ENCODE peak calls at places on chromosomes 2 and 18, in six cellular contexts. One of them, this sample, is unnamed.

GRCh38 chr2:199370150-199370780 is 87.5 kb downstream of the SATB2 start:
- DNase-seq in stomach: no peak
- DNase-seq in left ventricle myocardium inferior: no peak
- DNase-seq in HCT116: no peak
- DNase-seq in GM23338: no peak
- DNase-seq in breast epithelium: no peak
- DNase-seq in this sample: no peak

GRCh38 chr18:14920976-14921375 is 173.0 kb downstream of the ANKRD30B start:
- DNase-seq in stomach: no peak
- DNase-seq in left ventricle myocardium inferior: no peak
- DNase-seq in HCT116: no peak
- DNase-seq in GM23338: no peak
- DNase-seq in breast epithelium: no peak
- DNase-seq in this sample: peak

GRCh38 chr2:190538201-190538600 is 3.7 kb upstream of the NEMP2 start:
- DNase-seq in stomach: no peak
- DNase-seq in left ventricle myocardium inferior: no peak
- DNase-seq in HCT116: no peak
- DNase-seq in GM23338: no peak
- DNase-seq in breast epithelium: no peak
- DNase-seq in this sample: no peak

GRCh38 chr2:194323740-194324139 is 1333.3 kb upstream of the SLC39A10 start:
- DNase-seq in stomach: no peak
- DNase-seq in left ventricle myocardium inferior: no peak
- DNase-seq in HCT116: no peak
- DNase-seq in GM23338: no peak
- DNase-seq in breast epithelium: no peak
- DNase-seq in this sample: no peak

GRCh38 chr2:54336136-54336976 is 80.3 kb upstream of the TSPYL6 start:
- DNase-seq in stomach: no peak
- DNase-seq in left ventricle myocardium inferior: no peak
- DNase-seq in HCT116: no peak
- DNase-seq in GM23338: no peak
- DNase-seq in breast epithelium: no peak
- DNase-seq in this sample: no peak

GRCh38 chr18:38706373-38706772 is 1140.8 kb upstream of the CELF4 start:
- DNase-seq in stomach: no peak
- DNase-seq in left ventricle myocardium inferior: no peak
- DNase-seq in HCT116: no peak
- DNase-seq in GM23338: no peak
- DNase-seq in breast epithelium: no peak
- DNase-seq in this sample: no peak

GRCh38 chr2:27305516-27305915 is 2.7 kb downstream of the UCN start:
- DNase-seq in stomach: no peak
- DNase-seq in left ventricle myocardium inferior: no peak
- DNase-seq in HCT116: no peak
- DNase-seq in GM23338: no peak
- DNase-seq in breast epithelium: no peak
- DNase-seq in this sample: no peak

GRCh38 chr2:68889500-68889899 is 18.3 kb upstream of the BMP10 start:
- DNase-seq in stomach: no peak
- DNase-seq in left ventricle myocardium inferior: no peak
- DNase-seq in HCT116: no peak
- DNase-seq in GM23338: no peak
- DNase-seq in breast epithelium: no peak
- DNase-seq in this sample: no peak

GRCh38 chr2:71070294-71071025 is 2.0 kb downstream of the NAGK start:
- DNase-seq in stomach: no peak
- DNase-seq in left ventricle myocardium inferior: no peak
- DNase-seq in HCT116: peak
- DNase-seq in GM23338: peak
- DNase-seq in breast epithelium: no peak
- DNase-seq in this sample: no peak

GRCh38 chr2:98771771-98772521 is 41.0 kb upstream of the MGAT4A start:
- DNase-seq in stomach: no peak
- DNase-seq in left ventricle myocardium inferior: no peak
- DNase-seq in HCT116: no peak
- DNase-seq in GM23338: no peak
- DNase-seq in breast epithelium: no peak
- DNase-seq in this sample: no peak

GRCh38 chr2:20052872-20053281 is 1.4 kb upstream of the LAPTM4A start:
- DNase-seq in stomach: peak
- DNase-seq in left ventricle myocardium inferior: peak
- DNase-seq in HCT116: peak
- DNase-seq in GM23338: peak
- DNase-seq in breast epithelium: peak
- DNase-seq in this sample: peak

GRCh38 chr2:71667256-71668182 is 214.2 kb downstream of the DYSF start:
- DNase-seq in stomach: no peak
- DNase-seq in left ventricle myocardium inferior: no peak
- DNase-seq in HCT116: no peak
- DNase-seq in GM23338: no peak
- DNase-seq in breast epithelium: no peak
- DNase-seq in this sample: no peak

GRCh38 chr2:176637497-176638166 is 368.4 kb downstream of the MTX2 start:
- DNase-seq in stomach: no peak
- DNase-seq in left ventricle myocardium inferior: peak
- DNase-seq in HCT116: no peak
- DNase-seq in GM23338: peak
- DNase-seq in breast epithelium: no peak
- DNase-seq in this sample: no peak

GRCh38 chr2:215397632-215398341 is 38.1 kb downstream of the FN1 start:
- DNase-seq in stomach: no peak
- DNase-seq in left ventricle myocardium inferior: no peak
- DNase-seq in HCT116: no peak
- DNase-seq in GM23338: no peak
- DNase-seq in breast epithelium: no peak
- DNase-seq in this sample: no peak

GRCh38 chr2:39435254-39435653 is 1.8 kb downstream of the MAP4K3 start:
- DNase-seq in stomach: no peak
- DNase-seq in left ventricle myocardium inferior: no peak
- DNase-seq in HCT116: no peak
- DNase-seq in GM23338: peak
- DNase-seq in breast epithelium: no peak
- DNase-seq in this sample: no peak

GRCh38 chr18:23207994-23208393 is 72.7 kb downstream of the CABLES1 start:
- DNase-seq in stomach: no peak
- DNase-seq in left ventricle myocardium inferior: no peak
- DNase-seq in HCT116: no peak
- DNase-seq in GM23338: no peak
- DNase-seq in breast epithelium: no peak
- DNase-seq in this sample: no peak

GRCh38 chr18:23209031-23209430 is 73.7 kb downstream of the CABLES1 start:
- DNase-seq in stomach: no peak
- DNase-seq in left ventricle myocardium inferior: no peak
- DNase-seq in HCT116: no peak
- DNase-seq in GM23338: no peak
- DNase-seq in breast epithelium: no peak
- DNase-seq in this sample: no peak

GRCh38 chr18:23205980-23206379 is 70.7 kb downstream of the CABLES1 start:
- DNase-seq in stomach: no peak
- DNase-seq in left ventricle myocardium inferior: no peak
- DNase-seq in HCT116: no peak
- DNase-seq in GM23338: no peak
- DNase-seq in breast epithelium: no peak
- DNase-seq in this sample: no peak

GRCh38 chr18:23208600-23208999 is 73.3 kb downstream of the CABLES1 start:
- DNase-seq in stomach: no peak
- DNase-seq in left ventricle myocardium inferior: no peak
- DNase-seq in HCT116: no peak
- DNase-seq in GM23338: no peak
- DNase-seq in breast epithelium: no peak
- DNase-seq in this sample: no peak

DNA sequence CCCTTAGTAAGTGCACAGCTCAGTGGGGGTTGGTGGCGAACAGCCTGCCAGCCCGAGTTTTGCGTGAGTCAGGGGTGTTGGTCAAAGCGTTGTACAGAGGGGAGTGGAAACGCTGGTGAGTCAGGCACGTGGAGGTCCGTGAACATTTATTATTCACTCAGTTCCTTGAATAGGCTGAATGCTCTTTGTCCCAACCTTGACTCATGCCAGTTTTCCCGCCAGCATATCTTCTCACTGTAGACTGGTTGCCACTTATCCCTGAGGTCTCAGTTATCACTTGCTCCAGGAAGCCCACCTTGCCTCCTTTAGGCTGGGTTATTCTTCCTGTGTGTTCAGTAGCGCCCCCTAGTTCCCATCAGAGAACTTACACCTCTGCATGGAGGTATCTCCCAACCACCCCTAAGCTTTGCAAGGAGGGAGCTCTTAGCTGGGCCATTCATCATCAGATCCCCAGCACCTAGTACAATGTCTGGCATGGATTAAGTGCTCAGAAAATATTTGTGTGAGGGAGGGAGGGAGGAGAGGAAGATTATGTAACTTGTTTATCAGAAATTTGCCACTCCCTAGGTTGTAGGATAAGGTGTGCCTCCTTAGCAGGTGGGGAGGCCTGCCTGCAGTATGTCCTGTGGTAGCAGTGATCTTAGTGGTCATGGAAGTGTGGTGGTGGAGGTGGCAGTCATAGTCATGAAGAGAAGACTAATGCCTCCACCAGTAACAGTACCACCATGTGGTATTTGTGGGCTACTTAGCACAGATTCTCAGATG is 72.1 kb downstream of the CABLES1 start:
- DNase-seq in stomach: peak
- DNase-seq in left ventricle myocardium inferior: no peak
- DNase-seq in HCT116: peak
- DNase-seq in GM23338: peak
- DNase-seq in breast epithelium: no peak
- DNase-seq in this sample: no peak
- TF ChIP-seq CTCF in stomach: no peak
- TF ChIP-seq CTCF in left ventricle myocardium inferior: no peak
- TF ChIP-seq CTCF in HCT116: peak
- TF ChIP-seq CTCF in GM23338: peak
- TF ChIP-seq CTCF in breast epithelium: no peak
- TF ChIP-seq CTCF in this sample: no peak

DNA sequence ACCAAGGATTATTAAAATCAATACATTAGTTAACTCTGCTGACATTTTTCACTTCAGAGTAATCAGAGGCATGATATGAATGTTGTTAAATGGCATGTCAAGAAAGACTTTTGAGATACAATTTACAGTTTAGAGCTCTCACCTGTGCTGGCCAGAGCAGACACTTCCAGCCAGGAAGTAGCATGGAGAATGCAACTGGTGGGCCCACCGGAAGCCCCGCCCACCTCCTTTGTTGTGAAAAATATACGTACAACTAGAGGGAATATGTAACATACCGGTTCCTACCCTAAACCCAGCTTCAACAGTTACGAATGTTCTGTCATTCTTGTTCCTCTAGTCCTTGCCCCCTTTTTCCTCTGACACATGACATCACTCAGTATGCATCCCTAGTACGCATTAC is 70.3 kb upstream of the ITM2C start:
- DNase-seq in stomach: no peak
- DNase-seq in left ventricle myocardium inferior: no peak
- DNase-seq in HCT116: no peak
- DNase-seq in GM23338: peak
- DNase-seq in breast epithelium: no peak
- DNase-seq in this sample: no peak
- H3K27ac ChIP-seq in stomach: peak
- H3K27ac ChIP-seq in left ventricle myocardium inferior: peak
- H3K27ac ChIP-seq in HCT116: peak
- H3K27ac ChIP-seq in GM23338: peak
- H3K27ac ChIP-seq in breast epithelium: peak
- H3K27ac ChIP-seq in this sample: peak

DNA sequence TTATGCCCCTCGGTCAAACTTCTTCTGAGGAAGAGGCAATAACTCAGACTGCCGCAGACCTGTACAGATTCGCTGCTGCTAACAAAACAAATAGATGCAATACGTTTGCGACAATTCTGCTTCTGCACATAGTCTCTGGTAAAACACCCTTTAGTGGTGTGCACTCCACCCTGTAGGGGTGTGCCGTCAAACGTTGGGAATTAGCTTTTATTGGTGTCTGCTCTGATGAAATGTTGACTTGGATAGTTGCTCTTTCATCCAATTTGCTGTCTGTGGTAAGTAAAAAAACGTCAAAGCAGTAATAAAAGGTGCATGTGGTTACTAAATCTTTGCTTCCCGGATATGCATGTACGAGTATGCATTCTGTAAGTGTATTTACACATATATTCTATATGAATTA is 610.3 kb downstream of the ZEB2 start:
- DNase-seq in stomach: no peak
- DNase-seq in left ventricle myocardium inferior: no peak
- DNase-seq in HCT116: no peak
- DNase-seq in GM23338: no peak
- DNase-seq in breast epithelium: no peak
- DNase-seq in this sample: no peak
- H3K4me3 ChIP-seq in stomach: no peak
- H3K4me3 ChIP-seq in left ventricle myocardium inferior: no peak
- H3K4me3 ChIP-seq in HCT116: no peak
- H3K4me3 ChIP-seq in GM23338: no peak
- H3K4me3 ChIP-seq in breast epithelium: no peak
- H3K4me3 ChIP-seq in this sample: no peak

GRCh38 chr2:217792611-217793527 is 209.9 kb downstream of the TNS1 start:
- DNase-seq in stomach: no peak
- DNase-seq in left ventricle myocardium inferior: no peak
- DNase-seq in HCT116: no peak
- DNase-seq in GM23338: no peak
- DNase-seq in breast epithelium: no peak
- DNase-seq in this sample: no peak
- TF ChIP-seq CTCF in stomach: no peak
- TF ChIP-seq CTCF in left ventricle myocardium inferior: no peak
- TF ChIP-seq CTCF in HCT116: no peak
- TF ChIP-seq CTCF in GM23338: no peak
- TF ChIP-seq CTCF in breast epithelium: no peak
- TF ChIP-seq CTCF in this sample: no peak

DNA sequence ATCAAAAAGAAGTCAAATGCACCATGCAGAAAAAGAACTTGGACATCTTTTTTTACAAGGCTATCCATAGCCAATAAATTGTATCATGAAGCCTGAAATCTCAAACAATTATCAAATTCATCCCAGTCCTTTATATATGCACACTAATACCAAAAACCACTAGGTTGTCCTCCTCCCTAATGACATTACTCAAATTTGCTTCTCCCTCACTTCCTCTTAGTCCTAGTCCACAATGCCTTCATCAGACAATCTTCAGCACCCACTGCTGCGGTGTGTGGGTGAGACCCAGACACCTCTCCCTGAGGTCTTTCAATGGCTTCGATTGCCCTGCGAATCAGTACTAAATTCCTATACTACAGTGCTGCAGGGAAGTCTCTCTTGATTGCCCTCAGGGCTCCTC is 58.1 kb downstream of the CLASP1 start:
- DNase-seq in stomach: no peak
- DNase-seq in left ventricle myocardium inferior: no peak
- DNase-seq in HCT116: no peak
- DNase-seq in GM23338: no peak
- DNase-seq in breast epithelium: no peak
- DNase-seq in this sample: no peak
- H3K27ac ChIP-seq in stomach: no peak
- H3K27ac ChIP-seq in left ventricle myocardium inferior: no peak
- H3K27ac ChIP-seq in HCT116: no peak
- H3K27ac ChIP-seq in GM23338: no peak
- H3K27ac ChIP-seq in breast epithelium: no peak
- H3K27ac ChIP-seq in this sample: no peak

DNA sequence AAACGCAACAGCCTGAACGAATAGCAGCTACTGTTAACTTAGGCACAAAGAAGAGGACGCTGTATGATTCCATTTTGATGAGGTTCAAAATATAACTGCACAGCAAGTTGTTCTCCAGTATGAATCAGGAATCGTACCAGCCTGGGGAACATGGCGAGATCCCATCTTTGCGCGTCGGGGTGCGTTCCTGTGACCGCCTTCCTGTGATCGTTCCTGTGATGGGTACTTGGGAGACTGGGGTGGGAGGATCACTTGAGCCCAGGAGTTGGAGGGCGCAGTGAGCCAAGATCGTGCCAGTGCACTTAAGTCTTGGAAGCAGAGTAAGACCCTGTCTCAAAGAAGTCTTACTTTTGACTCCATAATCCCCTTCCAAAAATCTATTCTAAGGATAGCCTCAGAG is 951 bp upstream of the WDR33 start:
- DNase-seq in stomach: no peak
- DNase-seq in left ventricle myocardium inferior: no peak
- DNase-seq in HCT116: no peak
- DNase-seq in GM23338: no peak
- DNase-seq in breast epithelium: no peak
- DNase-seq in this sample: no peak
- H3K4me3 ChIP-seq in stomach: peak
- H3K4me3 ChIP-seq in left ventricle myocardium inferior: peak
- H3K4me3 ChIP-seq in HCT116: no peak
- H3K4me3 ChIP-seq in GM23338: peak
- H3K4me3 ChIP-seq in breast epithelium: peak
- H3K4me3 ChIP-seq in this sample: peak

This sample was measured in coronary artery.